ENCODE peak calls at places on chromosome 10, in four cellular contexts. One of them, this sample, is unnamed.

GRCh38 chr10:28778524-28778923 is 101.2 kb downstream of the BAMBI start:
- DNase-seq in PC-9: no peak
- DNase-seq in prostate gland: no peak
- DNase-seq in effector memory CD4-positive, alpha-beta T cell: no peak
- DNase-seq in this sample: no peak

GRCh38 chr10:102964713-102965112 is 46.6 kb downstream of the CNNM2 start:
- DNase-seq in effector memory CD4-positive, alpha-beta T cell: no peak
- DNase-seq in prostate gland: no peak
- DNase-seq in PC-9: no peak
- DNase-seq in this sample: no peak

GRCh38 chr10:102629661-102630614 is 14.3 kb upstream of the TRIM8 start:
- DNase-seq in prostate gland: no peak
- DNase-seq in PC-9: peak
- DNase-seq in effector memory CD4-positive, alpha-beta T cell: no peak
- DNase-seq in this sample: no peak

GRCh38 chr10:107971973-107972372 is 807.5 kb upstream of the SORCS1 start:
- DNase-seq in effector memory CD4-positive, alpha-beta T cell: no peak
- DNase-seq in PC-9: no peak
- DNase-seq in prostate gland: no peak
- DNase-seq in this sample: peak

GRCh38 chr10:132959296-132959961 is 17.1 kb upstream of the CFAP46 start:
- DNase-seq in prostate gland: no peak
- DNase-seq in effector memory CD4-positive, alpha-beta T cell: no peak
- DNase-seq in PC-9: no peak
- DNase-seq in this sample: no peak

GRCh38 chr10:51700228-51700835 is 937 bp upstream of the CSTF2T start:
- DNase-seq in effector memory CD4-positive, alpha-beta T cell: no peak
- DNase-seq in prostate gland: peak
- DNase-seq in PC-9: no peak
- DNase-seq in this sample: no peak

GRCh38 chr10:47452495-47453434 is 31.1 kb downstream of the ANXA8 start:
- DNase-seq in PC-9: peak
- DNase-seq in prostate gland: no peak
- DNase-seq in effector memory CD4-positive, alpha-beta T cell: no peak
- DNase-seq in this sample: no peak

GRCh38 chr10:8962249-8962648 is 907.8 kb downstream of the GATA3 start:
- DNase-seq in prostate gland: no peak
- DNase-seq in effector memory CD4-positive, alpha-beta T cell: no peak
- DNase-seq in PC-9: no peak
- DNase-seq in this sample: peak

GRCh38 chr10:34889004-34889869 is 74.1 kb upstream of the PARD3 start:
- DNase-seq in PC-9: peak
- DNase-seq in prostate gland: no peak
- DNase-seq in effector memory CD4-positive, alpha-beta T cell: no peak
- DNase-seq in this sample: no peak

GRCh38 chr10:110356628-110357245 is 52.0 kb upstream of the SMNDC1 start:
- DNase-seq in prostate gland: peak
- DNase-seq in PC-9: peak
- DNase-seq in effector memory CD4-positive, alpha-beta T cell: peak
- DNase-seq in this sample: peak

GRCh38 chr10:120336910-120337540 is 120.0 kb upstream of the PLPP4 start:
- DNase-seq in prostate gland: peak
- DNase-seq in effector memory CD4-positive, alpha-beta T cell: no peak
- DNase-seq in PC-9: peak
- DNase-seq in this sample: peak

GRCh38 chr10:38008006-38008405 is 2.5 kb upstream of the ZNF33A start:
- DNase-seq in prostate gland: no peak
- DNase-seq in PC-9: no peak
- DNase-seq in effector memory CD4-positive, alpha-beta T cell: no peak
- DNase-seq in this sample: peak

GRCh38 chr10:56632537-56632936 is 271.5 kb upstream of the ZWINT start:
- DNase-seq in PC-9: no peak
- DNase-seq in effector memory CD4-positive, alpha-beta T cell: no peak
- DNase-seq in prostate gland: no peak
- DNase-seq in this sample: no peak

GRCh38 chr10:131961777-131962450 is 19.8 kb downstream of the BNIP3 start:
- DNase-seq in effector memory CD4-positive, alpha-beta T cell: no peak
- DNase-seq in PC-9: no peak
- DNase-seq in prostate gland: no peak
- DNase-seq in this sample: no peak

GRCh38 chr10:24468281-24468751 is 255.4 kb downstream of the ARHGAP21 start:
- DNase-seq in PC-9: no peak
- DNase-seq in prostate gland: peak
- DNase-seq in effector memory CD4-positive, alpha-beta T cell: no peak
- DNase-seq in this sample: no peak

GRCh38 chr10:104415526-104416165 is 62.0 kb downstream of the CFAP58 start:
- DNase-seq in effector memory CD4-positive, alpha-beta T cell: no peak
- DNase-seq in prostate gland: no peak
- DNase-seq in PC-9: no peak
- DNase-seq in this sample: peak

GRCh38 chr10:122876493-122876855 is 2.9 kb downstream of the FAM24B start:
- DNase-seq in PC-9: no peak
- DNase-seq in prostate gland: no peak
- DNase-seq in effector memory CD4-positive, alpha-beta T cell: no peak
- DNase-seq in this sample: no peak

GRCh38 chr10:99431190-99431549 is 746 bp upstream of the GOT1 start:
- DNase-seq in PC-9: peak
- DNase-seq in effector memory CD4-positive, alpha-beta T cell: no peak
- DNase-seq in prostate gland: peak
- DNase-seq in this sample: no peak

GRCh38 chr10:99429521-99430095 is 816 bp downstream of the GOT1 start:
- DNase-seq in effector memory CD4-positive, alpha-beta T cell: no peak
- DNase-seq in prostate gland: no peak
- DNase-seq in PC-9: no peak
- DNase-seq in this sample: no peak

GRCh38 chr10:99430116-99430450 is 341 bp downstream of the GOT1 start:
- DNase-seq in prostate gland: no peak
- DNase-seq in effector memory CD4-positive, alpha-beta T cell: no peak
- DNase-seq in PC-9: no peak
- DNase-seq in this sample: no peak

GRCh38 chr10:99432047-99432446 is 1.6 kb upstream of the GOT1 start:
- DNase-seq in PC-9: no peak
- DNase-seq in prostate gland: no peak
- DNase-seq in effector memory CD4-positive, alpha-beta T cell: no peak
- DNase-seq in this sample: no peak

GRCh38 chr10:99430451-99431189 is at the start of gene GOT1:
- DNase-seq in PC-9: peak
- DNase-seq in prostate gland: peak
- DNase-seq in effector memory CD4-positive, alpha-beta T cell: peak
- DNase-seq in this sample: peak
- H3K27ac ChIP-seq in PC-9: peak
- H3K27ac ChIP-seq in prostate gland: peak
- H3K27ac ChIP-seq in effector memory CD4-positive, alpha-beta T cell: peak
- H3K27ac ChIP-seq in this sample: peak

GRCh38 chr10:7527468-7527867 is 116.6 kb upstream of the SFMBT2 start:
- DNase-seq in prostate gland: no peak
- DNase-seq in PC-9: no peak
- DNase-seq in effector memory CD4-positive, alpha-beta T cell: no peak
- DNase-seq in this sample: no peak
- H3K27ac ChIP-seq in prostate gland: no peak
- H3K27ac ChIP-seq in PC-9: no peak
- H3K27ac ChIP-seq in effector memory CD4-positive, alpha-beta T cell: no peak
- H3K27ac ChIP-seq in this sample: no peak

DNA sequence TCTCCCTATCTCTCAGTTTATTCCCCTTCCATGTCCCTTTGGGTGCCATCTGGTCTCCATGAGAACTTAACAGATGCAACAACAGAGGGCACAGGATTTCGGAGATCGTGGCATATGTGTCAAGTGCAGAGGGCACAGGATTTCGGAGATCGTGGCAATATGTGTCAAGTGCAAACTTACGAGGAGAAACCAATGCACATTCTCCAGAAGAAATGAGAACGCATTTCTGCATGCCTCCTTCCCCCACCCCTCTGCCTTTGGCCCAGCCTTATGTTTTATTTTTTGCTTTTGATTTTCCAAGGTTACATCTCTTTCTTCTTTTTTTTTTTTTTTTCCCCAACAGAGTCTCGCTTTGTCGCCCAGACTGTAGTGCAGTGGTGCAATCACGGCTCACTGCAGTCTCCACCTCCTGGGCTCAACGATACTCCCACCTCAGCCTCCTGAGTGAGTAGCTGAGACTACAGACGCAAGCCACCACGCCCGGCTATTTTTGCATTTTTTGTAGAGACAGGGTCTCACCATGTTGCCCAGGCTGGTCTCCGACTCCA is 580 bp upstream of the ANKRD26 start:
- DNase-seq in prostate gland: no peak
- DNase-seq in PC-9: peak
- DNase-seq in effector memory CD4-positive, alpha-beta T cell: peak
- DNase-seq in this sample: no peak
- H3K27ac ChIP-seq in prostate gland: peak
- H3K27ac ChIP-seq in PC-9: no peak
- H3K27ac ChIP-seq in effector memory CD4-positive, alpha-beta T cell: peak
- H3K27ac ChIP-seq in this sample: peak

GRCh38 chr10:4025339-4025738 is 240.3 kb upstream of the KLF6 start:
- DNase-seq in prostate gland: no peak
- DNase-seq in effector memory CD4-positive, alpha-beta T cell: no peak
- DNase-seq in PC-9: no peak
- DNase-seq in this sample: no peak
- H3K27ac ChIP-seq in prostate gland: no peak
- H3K27ac ChIP-seq in effector memory CD4-positive, alpha-beta T cell: no peak
- H3K27ac ChIP-seq in PC-9: no peak
- H3K27ac ChIP-seq in this sample: no peak

GRCh38 chr10:32048282-32048681 is 7.9 kb downstream of the KIF5B start:
- DNase-seq in PC-9: no peak
- DNase-seq in effector memory CD4-positive, alpha-beta T cell: no peak
- DNase-seq in prostate gland: no peak
- DNase-seq in this sample: no peak
- H3K27ac ChIP-seq in PC-9: no peak
- H3K27ac ChIP-seq in effector memory CD4-positive, alpha-beta T cell: no peak
- H3K27ac ChIP-seq in prostate gland: no peak
- H3K27ac ChIP-seq in this sample: no peak

DNA sequence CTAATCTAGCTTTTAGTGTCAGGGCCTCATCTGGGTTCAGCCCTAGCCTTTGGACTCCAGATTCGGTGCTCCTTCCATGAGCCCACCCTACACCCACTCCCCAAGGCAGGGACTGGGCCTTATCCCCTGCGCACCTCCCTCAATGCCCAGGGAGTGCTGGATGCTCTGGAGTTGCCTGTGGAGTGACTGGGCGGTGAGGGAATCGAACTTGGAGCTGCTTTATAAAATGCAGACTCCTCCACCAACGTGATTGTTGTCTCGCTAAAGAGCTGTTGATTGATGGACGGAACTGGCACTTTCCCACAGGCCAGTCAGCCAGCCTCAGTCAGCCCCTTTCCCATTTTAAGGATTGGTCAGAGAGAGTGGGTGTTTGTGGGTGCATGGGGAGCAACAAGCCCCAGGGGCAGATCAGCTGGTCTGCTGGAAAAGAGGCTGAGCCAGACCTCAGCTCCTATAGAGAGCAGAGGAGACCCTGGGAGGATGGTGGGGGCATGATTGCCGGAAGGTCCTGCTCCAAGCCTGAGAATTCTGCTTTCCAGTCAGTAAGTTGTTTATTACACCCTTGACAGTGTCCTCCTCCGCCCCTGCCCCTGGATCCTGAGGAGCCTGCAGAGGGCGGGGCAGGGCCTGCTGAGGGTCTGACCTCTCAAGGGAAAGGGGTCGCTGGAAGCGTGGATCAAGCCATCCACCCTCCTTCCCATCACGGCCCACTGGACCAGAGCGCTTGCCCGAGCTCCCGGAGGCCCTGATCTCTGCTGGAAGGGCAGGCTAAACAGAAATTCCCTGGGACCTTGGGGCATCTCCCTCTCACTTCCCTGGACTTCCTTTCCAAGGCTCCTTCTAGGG is 16.7 kb downstream of the UNC5B start:
- DNase-seq in prostate gland: no peak
- DNase-seq in effector memory CD4-positive, alpha-beta T cell: no peak
- DNase-seq in PC-9: no peak
- DNase-seq in this sample: no peak
- H3K27ac ChIP-seq in prostate gland: no peak
- H3K27ac ChIP-seq in effector memory CD4-positive, alpha-beta T cell: no peak
- H3K27ac ChIP-seq in PC-9: no peak
- H3K27ac ChIP-seq in this sample: no peak

DNA sequence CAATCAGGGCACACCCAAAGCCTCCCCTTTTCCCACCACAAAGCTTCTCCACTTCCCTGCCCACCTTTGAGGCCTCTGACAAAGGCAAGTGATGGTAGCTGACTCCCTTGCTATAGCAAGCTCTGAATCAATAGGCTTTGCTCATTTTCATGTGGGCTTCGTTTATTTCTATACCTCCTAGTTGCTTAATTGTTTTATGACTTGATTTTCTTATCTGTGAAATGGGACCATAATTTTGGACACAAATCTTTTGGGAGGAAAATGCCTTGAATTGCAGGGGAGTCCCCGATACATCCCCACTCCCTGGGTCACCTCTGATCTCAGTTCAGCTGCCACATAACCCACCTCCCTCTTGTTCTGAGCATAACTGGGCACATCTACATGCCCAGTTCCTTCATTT is 13.7 kb upstream of the DLG5 start:
- DNase-seq in PC-9: no peak
- DNase-seq in prostate gland: no peak
- DNase-seq in effector memory CD4-positive, alpha-beta T cell: no peak
- DNase-seq in this sample: no peak
- H3K27ac ChIP-seq in PC-9: no peak
- H3K27ac ChIP-seq in prostate gland: no peak
- H3K27ac ChIP-seq in effector memory CD4-positive, alpha-beta T cell: no peak
- H3K27ac ChIP-seq in this sample: peak

GRCh38 chr10:58481569-58482109 is 31.0 kb upstream of the BICC1 start:
- DNase-seq in PC-9: no peak
- DNase-seq in effector memory CD4-positive, alpha-beta T cell: no peak
- DNase-seq in prostate gland: no peak
- DNase-seq in this sample: no peak
- H3K27ac ChIP-seq in PC-9: no peak
- H3K27ac ChIP-seq in effector memory CD4-positive, alpha-beta T cell: no peak
- H3K27ac ChIP-seq in prostate gland: no peak
- H3K27ac ChIP-seq in this sample: no peak